ENCODE peak calls at places on chromosomes 7 and 10, in four cellular contexts. Y is astrocyte of the cerebellum, H is breast epithelium, K is choroid plexus epithelial cell. I is an unnamed sample.

GRCh38 chr7:80498481-80499349 is 13.1 kb downstream of the GNAT3 start:
- DNase-seq in K (peak), H (no peak), Y (no peak), I (no peak)

GRCh38 chr10:47266602-47267001 is 33.4 kb upstream of the GDF10 start:
- DNase-seq in H (no peak), K (no peak), Y (no peak), I (no peak)

GRCh38 chr7:6436385-6436685 is 11.4 kb downstream of the DAGLB start:
- DNase-seq in H (no peak), K (no peak), Y (no peak), I (no peak)

GRCh38 chr10:79943871-79944270 is 5.0 kb downstream of the SFTPD start:
- DNase-seq in H (no peak), K (no peak), Y (no peak), I (no peak)

GRCh38 chr10:17375936-17376584 is 78.3 kb downstream of the ST8SIA6 start:
- DNase-seq in K (peak), Y (no peak), H (no peak), I (no peak)

GRCh38 chr10:11234857-11235640 is 217.4 kb downstream of the CELF2 start:
- DNase-seq in Y (no peak), H (no peak), K (no peak), I (no peak)

GRCh38 chr10:33735463-33735862 is 401.0 kb upstream of the NRP1 start:
- DNase-seq in K (peak), Y (no peak), H (no peak), I (no peak)

GRCh38 chr7:7103343-7104313 is 78.7 kb upstream of the C1GALT1 start:
- DNase-seq in H (no peak), K (peak), Y (peak), I (peak)

GRCh38 chr7:32154797-32155196 is 84.6 kb upstream of the PDE1C start:
- DNase-seq in Y (peak), K (no peak), H (no peak), I (no peak)

GRCh38 chr7:152050547-152050971 is 25.1 kb downstream of the GALNT11 start:
- DNase-seq in Y (peak), K (peak), H (no peak), I (no peak)

GRCh38 chr7:157404845-157405481 is 68.2 kb downstream of the DNAJB6 start:
- DNase-seq in H (peak), Y (no peak), K (peak), I (peak)

GRCh38 chr10:60964257-60965235 is 20.6 kb upstream of the RHOBTB1 start:
- DNase-seq in H (peak), Y (peak), K (peak), I (peak)

GRCh38 chr10:18104223-18104872 is 35.9 kb upstream of the CACNB2 start:
- DNase-seq in H (no peak), Y (peak), K (peak), I (peak)

GRCh38 chr10:21556527-21556926 is 22.5 kb downstream of the MLLT10 start:
- DNase-seq in H (no peak), Y (no peak), K (no peak), I (no peak)

GRCh38 chr7:103148994-103149807 is at the start of gene NAPEPLD:
- DNase-seq in K (peak), H (peak), Y (peak), I (peak)

GRCh38 chr7:5523052-5523711 is 99.5 kb upstream of the TNRC18 start:
- DNase-seq in Y (no peak), H (no peak), K (peak), I (no peak)

GRCh38 chr7:134450296-134451000 is 8.5 kb downstream of the AKR1B1 start:
- DNase-seq in H (no peak), K (no peak), Y (no peak), I (peak)

GRCh38 chr7:106755641-106756040 is 94.7 kb upstream of the CCDC71L start:
- DNase-seq in K (no peak), Y (no peak), H (no peak), I (no peak)

GRCh38 chr10:132066812-132067211 is 1.1 kb downstream of the JAKMIP3 start:
- DNase-seq in K (no peak), H (no peak), Y (no peak), I (no peak)

GRCh38 chr10:73556855-73557254 is 34.3 kb downstream of the USP54 start:
- DNase-seq in Y (no peak), K (no peak), H (no peak), I (no peak)

GRCh38 chr7:116724560-116725231 is 52.7 kb downstream of the MET start:
- DNase-seq in H (no peak), Y (no peak), K (no peak), I (no peak)

GRCh38 chr10:47449979-47450378 is 33.9 kb downstream of the ANXA8 start:
- DNase-seq in K (no peak), Y (no peak), H (no peak), I (no peak)

GRCh38 chr10:60101821-60102220 is 195.5 kb upstream of the CCDC6 start:
- DNase-seq in H (no peak), Y (no peak), K (no peak), I (peak)

GRCh38 chr7:116665447-116665996 is 6.5 kb upstream of the MET start:
- DNase-seq in H (no peak), K (peak), Y (no peak), I (no peak)

GRCh38 chr10:33247221-33247907 is 87.1 kb downstream of the NRP1 start:
- DNase-seq in K (no peak), H (no peak), Y (no peak), I (no peak)

GRCh38 chr10:48976208-48976607 is 36.6 kb upstream of the LRRC18 start:
- DNase-seq in Y (no peak), K (peak), H (no peak), I (peak)

GRCh38 chr7:141333459-141333858 is 217.8 kb upstream of the AGK start:
- DNase-seq in K (no peak), Y (no peak), H (no peak), I (peak)

GRCh38 chr10:5659702-5660528 is 6.5 kb downstream of the ASB13 start:
- DNase-seq in Y (peak), K (peak), H (no peak), I (peak)

GRCh38 chr10:72375173-72375572 is 20.5 kb upstream of the DNAJB12 start:
- DNase-seq in K (peak), H (no peak), Y (no peak), I (peak)

GRCh38 chr10:125629758-125630376 is 53.1 kb downstream of the TEX36 start:
- DNase-seq in Y (peak), H (no peak), K (peak), I (peak)

GRCh38 chr10:112278871-112279270 is 4.3 kb upstream of the TECTB start:
- DNase-seq in H (no peak), Y (no peak), K (no peak), I (no peak)

GRCh38 chr7:867406-868188 is 8.8 kb upstream of the GET4 start:
- DNase-seq in K (peak), Y (peak), H (peak), I (peak)

GRCh38 chr7:99141756-99142726 is 1.9 kb downstream of the SMURF1 start:
- DNase-seq in H (peak), Y (no peak), K (peak), I (peak)

GRCh38 chr7:75991531-75992082 is 2.8 kb downstream of the TMEM120A start:
- DNase-seq in Y (no peak), H (no peak), K (no peak), I (no peak)

GRCh38 chr10:73585223-73585784 is 5.8 kb downstream of the USP54 start:
- DNase-seq in H (no peak), Y (no peak), K (peak), I (no peak)

GRCh38 chr10:131514454-131514853 is 202.9 kb upstream of the TCERG1L start:
- DNase-seq in Y (no peak), K (no peak), H (no peak), I (no peak)

GRCh38 chr7:3738964-3739363 is 437.9 kb downstream of the SDK1 start:
- DNase-seq in H (no peak), Y (no peak), K (peak), I (no peak)

I was measured in T47D.